ENCODE peak calls at places on chromosomes 2 and 18, in six cellular contexts. I is HEK293T, T is DMS 273 treated with DMSO at 0.1 percent for 48 hours, Q is AG04449, E is adrenal gland, M is heart right ventricle. U is an unnamed sample.

GRCh38 chr18:5066380-5066977 is 130.6 kb downstream of the AKAIN1 start:
- DNase-seq in I (peak; percentile 7), T (no peak), Q (no peak), E (no peak), M (no peak), U (no peak)

GRCh38 chr18:28855524-28855923 is 678.6 kb upstream of the CDH2 start:
- DNase-seq in I (no peak), T (no peak), Q (no peak), E (no peak), M (no peak), U (no peak)

GRCh38 chr18:35040638-35040987 is 600 bp upstream of the MAPRE2 start:
- DNase-seq in I (no peak), T (no peak), Q (no peak), E (no peak), M (no peak), U (no peak)

GRCh38 chr18:8426401-8426800 is 182.8 kb upstream of the RAB12 start:
- DNase-seq in I (peak; percentile 28), T (no peak), Q (no peak), E (no peak), M (no peak), U (no peak)

GRCh38 chr2:55364189-55365055 is 55.2 kb downstream of the CCDC88A start:
- DNase-seq in I (no peak), T (peak; percentile 13), Q (peak; percentile 93), E (peak; percentile 76), M (no peak), U (no peak)

GRCh38 chr18:23547806-23548205 is 38.5 kb downstream of the NPC1 start:
- DNase-seq in I (no peak), T (no peak), Q (no peak), E (no peak), M (no peak), U (no peak)

GRCh38 chr2:217919781-217920351 is 82.9 kb downstream of the TNS1 start:
- DNase-seq in I (no peak), T (no peak), Q (no peak), E (peak; percentile 81), M (no peak), U (peak; percentile 36)

GRCh38 chr2:172231508-172231907 is 128.8 kb upstream of the DLX2 start:
- DNase-seq in I (no peak), T (no peak), Q (no peak), E (no peak), M (no peak), U (no peak)

GRCh38 chr18:68462148-68462547 is 252.8 kb downstream of the TMX3 start:
- DNase-seq in I (no peak), T (no peak), Q (no peak), E (no peak), M (no peak), U (no peak)

GRCh38 chr2:25276569-25277465 is 64.9 kb downstream of the DNMT3A start:
- DNase-seq in I (peak; percentile 26), T (no peak), Q (no peak), E (peak; percentile 79), M (peak; percentile 82), U (peak; percentile 51)

GRCh38 chr2:135874966-135875365 is 1.3 kb downstream of the MCM6 start:
- DNase-seq in I (no peak), T (no peak), Q (no peak), E (no peak), M (no peak), U (no peak)

GRCh38 chr2:141611143-141611571 is 519.7 kb downstream of the LRP1B start:
- DNase-seq in I (no peak), T (no peak), Q (no peak), E (no peak), M (no peak), U (no peak)

GRCh38 chr18:43879350-43879749 is 602.1 kb upstream of the SYT4 start:
- DNase-seq in I (no peak), T (no peak), Q (no peak), E (no peak), M (no peak), U (no peak)

GRCh38 chr2:10255189-10256030 is 47.3 kb upstream of the HPCAL1 start:
- DNase-seq in I (no peak), T (no peak), Q (no peak), E (peak; percentile 18), M (no peak), U (peak; percentile 10)

GRCh38 chr2:54520687-54521086 is 64.6 kb downstream of the SPTBN1 start:
- DNase-seq in I (no peak), T (no peak), Q (peak; percentile 96), E (no peak), M (no peak), U (no peak)

GRCh38 chr2:207088276-207088675 is 77.5 kb downstream of the KLF7 start:
- DNase-seq in I (no peak), T (no peak), Q (no peak), E (no peak), M (no peak), U (no peak)

GRCh38 chr2:210461401-210461800 is 15.2 kb downstream of the LANCL1 start:
- DNase-seq in I (no peak), T (no peak), Q (no peak), E (no peak), M (no peak), U (no peak)

GRCh38 chr18:48675330-48675761 is 136.5 kb downstream of the CTIF start:
- DNase-seq in I (peak; percentile 80), T (peak; percentile 9), Q (peak; percentile 40), E (peak; percentile 95), M (peak; percentile 89), U (peak; percentile 89)

GRCh38 chr18:76963951-76964350 is 141.6 kb downstream of the ZNF236 start:
- DNase-seq in I (no peak), T (no peak), Q (no peak), E (no peak), M (no peak), U (no peak)

GRCh38 chr18:58606236-58606635 is 22.7 kb downstream of the ALPK2 start:
- DNase-seq in I (no peak), T (no peak), Q (no peak), E (no peak), M (no peak), U (no peak)